ENCODE peak calls at places on chromosomes 11 and 22, in eight cellular contexts. F is AG09319; O is germinal center; D is lower lobe of right lung; A is activated T-cell treated with anti-CD3 and anti-CD28 coated beads, Interleukin-2, amount 50 U/mL, for 72 hours; P is lower leg skin; M is NCI-H774; Z is stimulated activated naive CD8-positive, alpha-beta T cell treated with anti-CD3 and anti-CD28 coated beads, Interleukin-15, Interleukin-2, amounts not matched to agents 100 U/mL and 50 U/mL, for 24 hours. L is an unnamed sample.

GRCh38 chr11:13964771-13965074 is 2.2 kb downstream of the SPON1 start:
- DNase-seq in P (no peak), F (no peak), Z (no peak), A (no peak), O (no peak), M (no peak), D (no peak), L (no peak)

GRCh38 chr11:3952715-3953114 is 97.3 kb downstream of the STIM1 start:
- DNase-seq in M (no peak), F (no peak), A (no peak), O (no peak), P (no peak), D (no peak), Z (no peak), L (no peak)

GRCh38 chr11:67275606-67276409 is 9.5 kb downstream of the GRK2 start:
- DNase-seq in P (no peak), Z (peak), O (no peak), M (no peak), D (no peak), A (peak), F (no peak), L (no peak)

GRCh38 chr22:36823177-36823839 is 6.5 kb upstream of the PVALB start:
- DNase-seq in P (no peak), F (no peak), D (no peak), O (no peak), Z (no peak), A (no peak), M (no peak), L (no peak)

GRCh38 chr11:79100093-79100704 is 340.6 kb downstream of the TENM4 start:
- DNase-seq in D (no peak), P (no peak), A (peak), F (no peak), Z (peak), M (peak), O (peak), L (peak)

GRCh38 chr22:32628626-32629587 is 154.3 kb downstream of the FBXO7 start:
- DNase-seq in P (no peak), D (no peak), F (peak), Z (no peak), O (no peak), A (no peak), M (no peak), L (no peak)

GRCh38 chr11:13007702-13008435 is 1.2 kb upstream of the RASSF10 start:
- DNase-seq in Z (no peak), F (no peak), O (no peak), P (no peak), D (no peak), A (no peak), M (peak), L (no peak)

GRCh38 chr22:25331050-25331449 is 111.6 kb downstream of the CRYBB2 start:
- DNase-seq in Z (no peak), O (no peak), M (no peak), D (no peak), A (no peak), P (no peak), F (no peak), L (no peak)

GRCh38 chr11:43316451-43316850 is 4.7 kb downstream of the API5 start:
- DNase-seq in Z (peak), M (no peak), O (no peak), P (no peak), D (no peak), F (no peak), A (peak), L (no peak)

GRCh38 chr11:111819161-111820058 is 52.0 kb downstream of the ALG9 start:
- DNase-seq in D (no peak), A (no peak), Z (no peak), M (no peak), F (peak), P (peak), O (no peak), L (no peak)

GRCh38 chr11:58829736-58830135 is 14.8 kb downstream of the GLYATL2 start:
- DNase-seq in D (no peak), M (no peak), O (no peak), Z (no peak), A (no peak), P (no peak), F (peak), L (no peak)

GRCh38 chr11:34653851-34654490 is 33.1 kb downstream of the EHF start:
- DNase-seq in A (peak), M (no peak), P (peak), F (peak), O (peak), D (peak), Z (no peak), L (peak)

GRCh38 chr11:120061036-120061760 is 76.7 kb downstream of the TRIM29 start:
- DNase-seq in O (no peak), F (no peak), P (no peak), Z (no peak), D (no peak), M (no peak), A (no peak), L (no peak)

GRCh38 chr22:30782613-30783012 is 87.9 kb downstream of the OSBP2 start:
- DNase-seq in A (no peak), O (no peak), F (no peak), M (no peak), P (no peak), D (no peak), Z (no peak), L (no peak)

GRCh38 chr11:69080361-69080973 is 31.7 kb downstream of the TPCN2 start:
- DNase-seq in M (no peak), D (no peak), O (no peak), P (no peak), Z (peak), F (no peak), A (no peak), L (peak)

GRCh38 chr22:44023404-44024287 is 456 bp upstream of the PARVB start:
- DNase-seq in D (peak), A (peak), P (no peak), M (no peak), O (peak), F (no peak), Z (peak), L (no peak)

GRCh38 chr11:57368106-57368826 is 12.7 kb downstream of the PRG3 start:
- DNase-seq in Z (no peak), P (no peak), A (no peak), D (peak), M (peak), F (no peak), O (no peak), L (no peak)

GRCh38 chr11:8906629-8907028 is 4.4 kb upstream of the AKIP1 start:
- DNase-seq in A (no peak), O (no peak), F (no peak), Z (no peak), M (peak), D (no peak), P (no peak), L (peak)

GRCh38 chr22:36156515-36157419 is 3.8 kb downstream of the APOL3 start:
- DNase-seq in D (peak), M (no peak), P (peak), Z (peak), A (peak), F (no peak), O (no peak), L (no peak)

GRCh38 chr11:69198891-69199582 is 43.3 kb downstream of the SMIM38 start:
- DNase-seq in Z (no peak), A (no peak), D (no peak), M (no peak), P (no peak), O (no peak), F (no peak), L (no peak)

GRCh38 chr11:47378011-47378835 is at the start of gene SPI1:
- DNase-seq in O (peak), P (peak), D (peak), F (no peak), Z (no peak), A (no peak), M (no peak), L (no peak)

GRCh38 chr11:27227744-27228143 is 135.3 kb downstream of the CCDC34 start:
- DNase-seq in M (no peak), F (no peak), O (no peak), Z (no peak), D (no peak), A (no peak), P (no peak), L (no peak)

GRCh38 chr11:103735497-103736032 is 300.9 kb upstream of the DDI1 start:
- DNase-seq in F (no peak), D (no peak), A (no peak), O (no peak), P (no peak), Z (no peak), M (no peak), L (no peak)

GRCh38 chr11:13962562-13963168 is at the start of gene SPON1:
- DNase-seq in P (no peak), M (peak), A (peak), O (no peak), F (no peak), D (peak), Z (peak), L (no peak)

GRCh38 chr11:60937144-60937527 is 12.9 kb downstream of the TMEM132A start:
- DNase-seq in F (no peak), A (no peak), O (no peak), P (no peak), M (no peak), D (no peak), Z (no peak), L (no peak)

GRCh38 chr11:75505966-75506692 is 19.6 kb downstream of the GDPD5 start:
- DNase-seq in A (no peak), M (no peak), F (no peak), D (no peak), O (no peak), Z (no peak), P (no peak), L (no peak)

GRCh38 chr11:18374956-18375355 is 19.4 kb upstream of the LDHA start:
- DNase-seq in P (no peak), A (no peak), F (no peak), Z (no peak), M (no peak), O (no peak), D (no peak), L (no peak)

GRCh38 chr11:130798280-130798679 is 118.0 kb downstream of the SNX19 start:
- DNase-seq in Z (no peak), P (no peak), D (no peak), O (no peak), M (no peak), F (no peak), A (no peak), L (no peak)

GRCh38 chr11:18064035-18064434 is 18.0 kb upstream of the TPH1 start:
- DNase-seq in O (no peak), P (no peak), Z (no peak), M (peak), A (no peak), D (no peak), F (no peak), L (no peak)

GRCh38 chr22:49992921-49993648 is 19.5 kb downstream of the IL17REL start:
- DNase-seq in Z (peak), O (peak), D (peak), F (no peak), P (no peak), M (no peak), A (peak), L (peak)